ENCODE peak calls at places on chromosomes 6 and 20, in eight cellular contexts. Y, M, H, L, R, K, I and T are unnamed samples.

GRCh38 chr6:11899645-11900044 is 112.5 kb upstream of the HIVEP1 start:
- DNase-seq in M (no peak), H (no peak), R (no peak), Y (no peak), I (no peak), K (no peak), L (no peak), T (no peak)

GRCh38 chr6:72969666-72970065 is 255.6 kb downstream of the KHDC1L start:
- DNase-seq in M (no peak), K (no peak), L (no peak), H (no peak), R (no peak), I (no peak), Y (no peak), T (no peak)

GRCh38 chr6:151481752-151482151 is 12.1 kb upstream of the CCDC170 start:
- DNase-seq in I (peak; percentile 96), H (no peak), L (no peak), M (no peak), R (no peak), K (no peak), Y (no peak), T (no peak)

GRCh38 chr6:19905584-19905983 is 68.4 kb downstream of the ID4 start:
- DNase-seq in L (no peak), H (no peak), I (no peak), Y (no peak), R (no peak), M (no peak), K (no peak), T (no peak)

GRCh38 chr6:82381278-82381677 is 17.7 kb downstream of the TPBG start:
- DNase-seq in H (no peak), L (no peak), R (no peak), Y (no peak), K (no peak), M (no peak), I (no peak), T (no peak)

GRCh38 chr20:52457826-52458225 is 266.2 kb upstream of the ZFP64 start:
- DNase-seq in L (no peak), I (no peak), M (no peak), K (no peak), H (no peak), Y (no peak), R (no peak), T (no peak)

GRCh38 chr6:2351090-2351489 is 105.7 kb upstream of the GMDS start:
- DNase-seq in L (no peak), Y (no peak), H (no peak), R (no peak), K (no peak), M (no peak), I (no peak), T (no peak)

GRCh38 chr6:24936641-24937317 is 1.0 kb upstream of the RIPOR2 start:
- DNase-seq in M (no peak), Y (no peak), I (no peak), H (no peak), L (no peak), R (no peak), K (peak; percentile 65), T (peak; percentile 46)

GRCh38 chr6:133980168-133980567 is 27.1 kb downstream of the TBPL1 start:
- DNase-seq in M (no peak), K (no peak), R (no peak), I (no peak), L (no peak), Y (no peak), H (no peak), T (no peak)